ENCODE peak calls at places on chromosomes 6 and 20, in ten cellular contexts. K is heart left ventricle, U is colonic mucosa, L is fibroblast of lung, G is astrocyte, J is cardiac muscle cell, X is tibial nerve, C is ovary, Y is fibroblast of pulmonary artery, E is IMR-90. H is an unnamed sample.

GRCh38 chr6:113122060-113122459 is 735.1 kb upstream of the MARCKS start:
- DNase-seq in K (peak), U (no peak), L (peak), G (peak), J (peak), X (no peak), C (no peak), Y (peak), E (peak), H (peak)

GRCh38 chr6:40788661-40789111 is 201.5 kb upstream of the LRFN2 start:
- DNase-seq in K (no peak), U (no peak), L (peak), G (peak), J (peak), X (no peak), C (peak), Y (peak), E (no peak), H (no peak)

GRCh38 chr6:137859025-137859424 is 8.0 kb upstream of the TNFAIP3 start:
- DNase-seq in K (no peak), U (no peak), L (no peak), G (no peak), J (no peak), X (no peak), C (no peak), Y (no peak), E (no peak), H (no peak)

GRCh38 chr6:111057074-111057752 is 30.1 kb upstream of the SLC16A10 start:
- DNase-seq in K (no peak), U (no peak), L (peak), G (peak), J (peak), X (no peak), C (no peak), Y (peak), E (peak), H (peak)

GRCh38 chr6:122665929-122666328 is 55.7 kb downstream of the PKIB start:
- DNase-seq in K (no peak), U (no peak), L (no peak), G (no peak), J (no peak), X (no peak), C (no peak), Y (no peak), E (no peak), H (no peak)

GRCh38 chr6:35596448-35597442 is 84.0 kb upstream of the TULP1 start:
- DNase-seq in K (no peak), U (no peak), L (peak), G (peak), J (no peak), X (no peak), C (no peak), Y (peak), E (peak), H (peak)

GRCh38 chr6:148192310-148192709 is 150.3 kb upstream of the SASH1 start:
- DNase-seq in K (no peak), U (no peak), L (peak), G (peak), J (no peak), X (peak), C (no peak), Y (no peak), E (peak), H (peak)

GRCh38 chr20:38790210-38791053 is 15.1 kb upstream of the PPP1R16B start:
- DNase-seq in K (no peak), U (no peak), L (peak), G (peak), J (peak), X (no peak), C (no peak), Y (peak), E (peak), H (peak)

GRCh38 chr20:34634392-34634791 is 42.5 kb downstream of the PIGU start:
- DNase-seq in K (no peak), U (no peak), L (no peak), G (no peak), J (no peak), X (no peak), C (no peak), Y (no peak), E (no peak), H (no peak)

GRCh38 chr6:37048851-37049734 is 43.6 kb downstream of the FGD2 start:
- DNase-seq in K (peak), U (peak), L (peak), G (peak), J (no peak), X (peak), C (peak), Y (peak), E (peak), H (peak)

GRCh38 chr6:108635505-108636226 is 74.9 kb downstream of the FOXO3 start:
- DNase-seq in K (no peak), U (no peak), L (peak), G (no peak), J (no peak), X (no peak), C (no peak), Y (no peak), E (no peak), H (no peak)

GRCh38 chr20:62367483-62368302 is 581 bp upstream of the LAMA5 start:
- DNase-seq in K (peak), U (no peak), L (no peak), G (no peak), J (peak), X (no peak), C (no peak), Y (no peak), E (no peak), H (no peak)

GRCh38 chr20:44648068-44648467 is 3.4 kb downstream of the ADA start:
- DNase-seq in K (peak), U (no peak), L (no peak), G (no peak), J (no peak), X (no peak), C (no peak), Y (no peak), E (no peak), H (no peak)

GRCh38 chr6:112400282-112400681 is 53.2 kb downstream of the RFPL4B start:
- DNase-seq in K (no peak), U (no peak), L (no peak), G (no peak), J (no peak), X (no peak), C (no peak), Y (no peak), E (no peak), H (no peak)

GRCh38 chr20:11734431-11734830 is 183.3 kb upstream of the BTBD3 start:
- DNase-seq in K (no peak), U (no peak), L (no peak), G (no peak), J (no peak), X (no peak), C (no peak), Y (no peak), E (no peak), H (no peak)

GRCh38 chr6:44478158-44478557 is 90.7 kb downstream of the CDC5L start:
- DNase-seq in K (no peak), U (no peak), L (no peak), G (no peak), J (no peak), X (no peak), C (no peak), Y (no peak), E (no peak), H (no peak)

GRCh38 chr20:47336013-47336754 is 20.3 kb downstream of the ZMYND8 start:
- DNase-seq in K (peak), U (no peak), L (peak), G (peak), J (no peak), X (no peak), C (peak), Y (peak), E (peak), H (peak)

GRCh38 chr6:32444433-32444832 is 4.7 kb downstream of the HLA-DRA start:
- DNase-seq in K (no peak), U (no peak), L (no peak), G (no peak), J (no peak), X (no peak), C (no peak), Y (no peak), E (no peak), H (no peak)

GRCh38 chr6:36605560-36606391 is 11.6 kb downstream of the SRSF3 start:
- DNase-seq in K (no peak), U (no peak), L (no peak), G (no peak), J (no peak), X (no peak), C (no peak), Y (no peak), E (no peak), H (no peak)

GRCh38 chr20:14049111-14049510 is 53.8 kb downstream of the MACROD2 start:
- DNase-seq in K (no peak), U (no peak), L (no peak), G (no peak), J (no peak), X (no peak), C (no peak), Y (no peak), E (no peak), H (no peak)

GRCh38 chr6:31075528-31075927 is 36.8 kb downstream of the C6orf15 start:
- DNase-seq in K (no peak), U (no peak), L (peak), G (peak), J (no peak), X (no peak), C (no peak), Y (peak), E (peak), H (peak)

GRCh38 chr6:26020983-26021349 is 58.4 kb downstream of the TRIM38 start:
- DNase-seq in K (peak), U (peak), L (peak), G (peak), J (peak), X (peak), C (peak), Y (peak), E (peak), H (peak)

GRCh38 chr6:27720607-27721580 is 191.3 kb downstream of the OR2B2 start:
- DNase-seq in K (no peak), U (no peak), L (peak), G (peak), J (no peak), X (no peak), C (no peak), Y (peak), E (peak), H (peak)

GRCh38 chr6:154440022-154440421 is 70.5 kb downstream of the CNKSR3 start:
- DNase-seq in K (no peak), U (no peak), L (no peak), G (no peak), J (no peak), X (no peak), C (no peak), Y (no peak), E (no peak), H (no peak)

GRCh38 chr20:47274449-47275108 is 81.9 kb downstream of the ZMYND8 start:
- DNase-seq in K (no peak), U (no peak), L (peak), G (peak), J (no peak), X (peak), C (no peak), Y (peak), E (peak), H (peak)

GRCh38 chr6:66555082-66555481 is 848.1 kb upstream of the EYS start:
- DNase-seq in K (no peak), U (no peak), L (no peak), G (no peak), J (no peak), X (no peak), C (no peak), Y (no peak), E (no peak), H (no peak)

GRCh38 chr6:5967594-5967993 is 39.1 kb downstream of the NRN1 start:
- DNase-seq in K (no peak), U (no peak), L (no peak), G (no peak), J (no peak), X (no peak), C (no peak), Y (no peak), E (no peak), H (no peak)

GRCh38 chr20:49762940-49763766 is 49.5 kb upstream of the B4GALT5 start:
- DNase-seq in K (no peak), U (no peak), L (no peak), G (no peak), J (peak), X (no peak), C (no peak), Y (no peak), E (no peak), H (no peak)

GRCh38 chr6:55734256-55734655 is 141.1 kb downstream of the BMP5 start:
- DNase-seq in K (no peak), U (no peak), L (peak), G (peak), J (no peak), X (no peak), C (no peak), Y (no peak), E (no peak), H (no peak)

GRCh38 chr6:33029297-33030184 is 20.1 kb upstream of the HLA-DOA start:
- DNase-seq in K (no peak), U (no peak), L (no peak), G (no peak), J (peak), X (peak), C (no peak), Y (peak), E (peak), H (no peak)

GRCh38 chr6:124066995-124067552 is 263.4 kb downstream of the NKAIN2 start:
- DNase-seq in K (no peak), U (no peak), L (no peak), G (no peak), J (no peak), X (no peak), C (no peak), Y (no peak), E (no peak), H (no peak)

GRCh38 chr20:48329676-48330644 is 497.8 kb downstream of the PREX1 start:
- DNase-seq in K (no peak), U (no peak), L (peak), G (peak), J (peak), X (no peak), C (peak), Y (peak), E (peak), H (peak)

GRCh38 chr6:9977451-9977850 is 437.4 kb downstream of the TFAP2A start:
- DNase-seq in K (no peak), U (no peak), L (no peak), G (no peak), J (no peak), X (no peak), C (no peak), Y (no peak), E (no peak), H (no peak)

GRCh38 chr20:24956001-24956761 is 7.1 kb downstream of the CST7 start:
- DNase-seq in K (no peak), U (no peak), L (no peak), G (no peak), J (no peak), X (no peak), C (no peak), Y (no peak), E (no peak), H (no peak)

DNA sequence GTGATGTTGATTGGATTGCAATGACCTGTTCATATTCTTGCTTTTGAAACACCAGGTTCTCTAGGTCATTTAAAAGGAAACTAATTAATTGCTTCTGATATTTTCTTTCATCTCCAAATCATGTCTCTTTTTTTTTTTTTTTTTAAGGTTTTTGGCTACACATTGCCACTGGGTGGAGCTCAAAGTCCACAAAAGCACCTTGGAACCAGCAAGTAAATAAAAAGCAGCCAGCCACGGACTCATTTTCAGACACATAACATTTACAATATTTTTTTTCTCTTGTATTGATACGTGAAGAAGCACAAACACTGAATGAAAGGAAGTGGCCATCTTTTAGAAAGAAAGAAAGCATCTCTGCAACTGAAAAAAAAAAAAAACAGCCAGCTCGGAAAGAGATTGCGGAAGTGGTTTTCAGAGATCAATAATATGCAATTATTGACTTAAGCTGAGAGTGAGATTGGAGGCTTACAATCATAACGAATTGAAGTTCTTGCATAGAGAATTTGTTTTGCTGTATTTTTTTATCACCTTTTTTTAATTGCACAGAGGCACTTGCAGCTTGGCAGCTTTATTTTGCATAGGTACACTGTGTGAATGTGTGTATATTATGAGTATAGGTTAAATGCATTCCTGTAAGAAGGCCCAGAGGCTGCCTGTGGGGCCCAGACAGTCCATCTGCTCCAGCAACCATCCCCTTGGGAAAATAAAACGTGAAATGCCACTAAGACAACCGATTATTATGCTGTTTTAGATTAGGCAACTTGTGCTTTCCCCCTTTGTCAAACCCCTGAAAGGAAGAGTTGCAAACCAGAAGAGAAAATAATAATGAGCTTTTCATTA is 28.2 kb downstream of the CGA start:
- DNase-seq in K (no peak), U (peak), L (peak), G (peak), J (peak), X (peak), C (peak), Y (peak), E (peak), H (peak)
- H3K4me3 ChIP-seq in K (no peak), U (no peak), L (peak), G (no peak), J (no peak), X (no peak), C (no peak), Y (no peak), E (no peak), H (no peak)

DNA sequence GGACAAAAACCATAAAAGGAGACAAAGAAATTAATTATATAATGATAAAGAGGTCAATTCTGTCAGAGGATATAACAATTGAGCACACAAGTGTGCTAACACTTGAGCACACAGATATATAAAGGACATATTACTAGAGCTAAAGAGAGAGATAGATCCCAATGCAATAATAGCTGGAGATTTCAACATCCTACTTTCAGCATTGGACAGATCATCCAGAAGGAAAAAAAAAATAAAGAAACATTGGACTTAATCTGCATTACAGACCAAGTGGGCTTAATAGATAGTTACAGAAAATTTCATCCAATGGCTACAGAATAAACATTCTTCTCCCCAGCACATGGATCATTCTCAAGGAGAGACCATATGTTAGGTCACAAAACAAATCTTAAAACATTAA is 9.9 kb downstream of the VNN1 start:
- DNase-seq in K (no peak), U (no peak), L (no peak), G (no peak), J (no peak), X (no peak), C (no peak), Y (peak), E (peak), H (no peak)
- TF ChIP-seq CTCF in K (no peak), U (no peak), L (no peak), G (no peak), J (no peak), X (no peak), C (no peak), Y (no peak), E (no peak), H (no peak)

GRCh38 chr6:129440691-129441090 is 269.3 kb downstream of the ARHGAP18 start:
- DNase-seq in K (peak), U (no peak), L (peak), G (peak), J (peak), X (no peak), C (no peak), Y (peak), E (peak), H (peak)
- H3K4me3 ChIP-seq in K (no peak), U (no peak), L (no peak), G (no peak), J (no peak), X (no peak), C (no peak), Y (no peak), E (no peak), H (no peak)

DNA sequence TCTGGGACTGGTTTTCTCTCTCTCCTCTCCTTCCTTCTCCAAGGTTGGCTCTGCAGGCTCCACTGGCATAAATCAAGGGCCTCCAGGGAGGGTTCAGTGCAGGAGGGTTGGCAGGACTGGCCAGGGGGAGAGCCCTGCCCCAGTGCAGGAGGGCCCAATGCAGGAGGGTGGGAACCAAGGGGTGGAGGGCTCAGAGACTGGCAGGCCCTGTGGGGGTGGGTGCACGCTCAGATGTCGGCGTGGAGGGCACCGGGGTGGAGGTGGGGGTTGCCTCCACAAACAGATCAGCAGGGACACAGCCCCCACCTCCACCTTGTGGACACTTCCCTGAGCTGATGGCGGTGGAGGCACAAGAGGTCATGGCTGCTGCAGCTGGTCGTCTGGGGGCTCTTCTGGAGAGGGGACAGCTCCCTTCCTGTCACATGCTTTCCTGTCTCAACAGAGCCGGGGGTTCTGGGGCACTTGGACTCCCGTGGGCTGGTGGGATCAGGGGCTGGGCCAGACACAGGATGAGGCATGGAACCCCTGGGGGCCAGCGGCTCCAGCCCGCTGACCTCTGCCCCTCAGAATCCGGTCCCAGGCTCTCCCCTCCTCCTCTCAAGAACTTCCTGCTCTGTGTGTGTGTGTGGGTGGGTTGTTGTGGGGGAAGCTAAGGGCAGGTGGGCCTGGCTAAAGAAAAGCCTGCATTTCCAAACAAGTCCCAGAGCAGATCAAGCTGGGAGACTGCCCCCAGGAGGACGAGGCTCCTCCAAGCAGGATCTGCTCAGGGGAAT is 2.7 kb upstream of the ABHD16B start:
- DNase-seq in K (peak), U (peak), L (peak), G (peak), J (peak), X (no peak), C (peak), Y (peak), E (peak), H (peak)
- TF ChIP-seq CTCF in K (peak), U (no peak), L (peak), G (no peak), J (peak), X (no peak), C (peak), Y (peak), E (peak), H (peak)

DNA sequence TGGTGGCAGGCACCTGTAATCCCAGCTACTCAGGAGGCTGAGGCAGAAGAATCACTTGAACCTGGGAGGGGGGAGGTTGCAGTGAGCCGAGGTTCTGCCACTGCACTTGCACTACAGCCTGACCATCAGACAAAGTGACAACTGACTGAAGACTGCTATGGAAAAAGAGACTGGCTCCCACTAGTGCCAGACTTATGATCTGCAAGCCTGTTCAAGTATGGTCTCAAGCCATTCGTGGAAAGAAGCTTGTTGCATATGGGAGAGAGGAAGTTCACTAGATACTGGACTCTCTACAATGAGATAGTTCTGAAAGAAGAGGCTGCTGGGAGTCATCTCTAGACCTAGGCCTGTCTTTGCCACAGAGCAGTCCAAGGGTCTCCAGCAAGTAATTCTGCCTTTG is 26.7 kb downstream of the MDN1 start:
- DNase-seq in K (no peak), U (no peak), L (peak), G (peak), J (peak), X (no peak), C (no peak), Y (peak), E (peak), H (peak)
- H3K4me3 ChIP-seq in K (no peak), U (no peak), L (no peak), G (no peak), J (no peak), X (no peak), C (no peak), Y (no peak), E (no peak), H (no peak)

H was measured in cardiac fibroblast.